ENCODE peak calls at places on chromosomes 11 and 22, in five cellular contexts. J is RKO, G is GM13976, B is GM23248, F is kidney epithelial cell. K is an unnamed sample.

GRCh38 chr11:114080219-114080618 is 20.7 kb downstream of the ZBTB16 start:
- DNase-seq in J (no peak), G (no peak), B (peak), F (no peak), K (peak)

GRCh38 chr22:30298005-30298701 is 8.8 kb upstream of the CASTOR1 start:
- DNase-seq in J (no peak), G (no peak), B (no peak), F (no peak), K (no peak)

GRCh38 chr11:106495046-106495445 is 417.6 kb downstream of the AASDHPPT start:
- DNase-seq in J (no peak), G (no peak), B (peak), F (no peak), K (peak)

GRCh38 chr11:88552377-88553029 is 215.0 kb upstream of the CTSC start:
- DNase-seq in J (peak), G (peak), B (peak), F (no peak), K (peak)

GRCh38 chr11:32430586-32431357 is 4.6 kb downstream of the WT1 start:
- DNase-seq in J (no peak), G (peak), B (no peak), F (no peak), K (no peak)

GRCh38 chr11:3055881-3056280 is 1.3 kb downstream of the CARS1 start:
- DNase-seq in J (no peak), G (no peak), B (no peak), F (no peak), K (no peak)

GRCh38 chr22:45838257-45838891 is 138.6 kb downstream of the WNT7B start:
- DNase-seq in J (no peak), G (no peak), B (no peak), F (no peak), K (no peak)

GRCh38 chr22:25716637-25717036 is 25.4 kb upstream of the MYO18B start:
- DNase-seq in J (no peak), G (no peak), B (no peak), F (no peak), K (no peak)

GRCh38 chr11:123405123-123405592 is 24.9 kb upstream of the GRAMD1B start:
- DNase-seq in J (no peak), G (no peak), B (no peak), F (no peak), K (no peak)

GRCh38 chr11:62538470-62539237 is 8.0 kb downstream of the AHNAK start:
- DNase-seq in J (no peak), G (peak), B (peak), F (no peak), K (no peak)

GRCh38 chr11:67504023-67504949 is 877 bp downstream of the PITPNM1 start:
- DNase-seq in J (peak), G (peak), B (peak), F (no peak), K (peak)

GRCh38 chr11:1152316-1153104 is 5.2 kb upstream of the MUC5AC start:
- DNase-seq in J (no peak), G (peak), B (no peak), F (peak), K (peak)

GRCh38 chr11:18144243-18144642 is 11.9 kb downstream of the MRGPRX3 start:
- DNase-seq in J (peak), G (no peak), B (peak), F (no peak), K (peak)

GRCh38 chr11:98107736-98108135 is 913.0 kb upstream of the CNTN5 start:
- DNase-seq in J (no peak), G (no peak), B (no peak), F (no peak), K (no peak)

GRCh38 chr11:64687204-64687603 is 35.8 kb downstream of the NRXN2 start:
- DNase-seq in J (no peak), G (no peak), B (no peak), F (no peak), K (peak)

GRCh38 chr11:45500457-45500856 is 165.0 kb downstream of the CHST1 start:
- DNase-seq in J (no peak), G (no peak), B (no peak), F (no peak), K (no peak)

GRCh38 chr11:35261197-35261596 is 122.2 kb downstream of the CD44 start:
- DNase-seq in J (no peak), G (no peak), B (no peak), F (no peak), K (no peak)

GRCh38 chr11:108501396-108501795 is 3.2 kb upstream of the POGLUT3 start:
- DNase-seq in J (no peak), G (no peak), B (peak), F (no peak), K (peak)

GRCh38 chr11:76763573-76764348 is 19.4 kb upstream of the TSKU start:
- DNase-seq in J (no peak), G (no peak), B (peak), F (no peak), K (no peak)

GRCh38 chr11:118677977-118678376 is 1.5 kb downstream of the TREH start:
- DNase-seq in J (no peak), G (no peak), B (no peak), F (no peak), K (no peak)

GRCh38 chr11:92225563-92226308 is 1.1 kb downstream of the FAT3 start:
- DNase-seq in J (no peak), G (peak), B (peak), F (no peak), K (peak)

GRCh38 chr11:68828155-68828931 is 13.4 kb downstream of the CPT1A start:
- DNase-seq in J (no peak), G (no peak), B (no peak), F (no peak), K (no peak)

GRCh38 chr11:47923667-47924066 is 56.7 kb upstream of the PTPRJ start:
- DNase-seq in J (no peak), G (no peak), B (peak), F (no peak), K (no peak)

GRCh38 chr11:33248416-33248957 is 8.7 kb upstream of the HIPK3 start:
- DNase-seq in J (no peak), G (no peak), B (peak), F (no peak), K (peak)

GRCh38 chr11:105181100-105181499 is 41.5 kb upstream of the CARD18 start:
- DNase-seq in J (peak), G (no peak), B (peak), F (no peak), K (peak)

GRCh38 chr11:129440028-129440630 is 64.5 kb downstream of the BARX2 start:
- DNase-seq in J (peak), G (no peak), B (peak), F (peak), K (no peak)

GRCh38 chr11:47980093-47980906 is at the start of gene PTPRJ:
- DNase-seq in J (peak), G (peak), B (peak), F (no peak), K (no peak)

GRCh38 chr11:102666331-102666957 is 39.1 kb downstream of the MMP27 start:
- DNase-seq in J (peak), G (peak), B (peak), F (peak), K (peak)

GRCh38 chr11:46250071-46251052 is 27.1 kb upstream of the CREB3L1 start:
- DNase-seq in J (no peak), G (no peak), B (peak), F (no peak), K (peak)

GRCh38 chr22:19703869-19704268 is 10.4 kb upstream of the SEPTIN5 start:
- DNase-seq in J (no peak), G (no peak), B (no peak), F (no peak), K (no peak)

GRCh38 chr11:103910721-103911120 is 125.7 kb upstream of the DDI1 start:
- DNase-seq in J (no peak), G (no peak), B (no peak), F (no peak), K (no peak)

GRCh38 chr22:44365196-44365802 is 52.5 kb upstream of the SHISAL1 start:
- DNase-seq in J (no peak), G (no peak), B (peak), F (no peak), K (no peak)

GRCh38 chr22:50544746-50545253 is 899 bp upstream of the KLHDC7B start:
- DNase-seq in J (no peak), G (peak), B (no peak), F (no peak), K (no peak)

GRCh38 chr11:32963721-32964120 is 52.0 kb upstream of the DEPDC7 start:
- DNase-seq in J (no peak), G (no peak), B (no peak), F (no peak), K (no peak)

GRCh38 chr11:68827733-68828132 is 14.0 kb downstream of the CPT1A start:
- DNase-seq in J (no peak), G (no peak), B (no peak), F (no peak), K (no peak)

GRCh38 chr11:27218498-27219038 is 144.4 kb downstream of the CCDC34 start:
- DNase-seq in J (peak), G (no peak), B (peak), F (no peak), K (peak)

GRCh38 chr11:34798985-34799384 is 117.2 kb downstream of the APIP start:
- DNase-seq in J (no peak), G (no peak), B (no peak), F (no peak), K (no peak)

GRCh38 chr11:129224538-129224937 is 32.4 kb upstream of the ARHGAP32 start:
- DNase-seq in J (no peak), G (no peak), B (peak), F (no peak), K (peak)